ENCODE peak calls at places on chromosomes 6 and 20, in four cellular contexts. One of them, this sample, is unnamed.
A peak's percentile ranks its signal among the peaks of the same experiment; 100 is the strongest.

GRCh38 chr6:139271056-139271455 is 20.7 kb downstream of the TXLNB start:
- DNase-seq in lower lobe of right lung: no peak
- DNase-seq in activated CD8-positive, alpha-beta memory T cell treated with anti-CD3 and anti-CD28 coated beads, Interleukin-2, amount 50 U/mL, for 4 hours: no peak
- DNase-seq in A172: peak; percentile 65
- DNase-seq in this sample: peak; percentile 7

GRCh38 chr6:95095271-95095670 is 482.1 kb upstream of the MANEA start:
- DNase-seq in lower lobe of right lung: no peak
- DNase-seq in activated CD8-positive, alpha-beta memory T cell treated with anti-CD3 and anti-CD28 coated beads, Interleukin-2, amount 50 U/mL, for 4 hours: no peak
- DNase-seq in A172: no peak
- DNase-seq in this sample: no peak

GRCh38 chr6:136956590-136957573 is 34.8 kb downstream of the SLC35D3 start:
- DNase-seq in lower lobe of right lung: no peak
- DNase-seq in activated CD8-positive, alpha-beta memory T cell treated with anti-CD3 and anti-CD28 coated beads, Interleukin-2, amount 50 U/mL, for 4 hours: no peak
- DNase-seq in A172: no peak
- DNase-seq in this sample: no peak

GRCh38 chr20:25024171-25024570 is 31.6 kb upstream of the APMAP start:
- DNase-seq in lower lobe of right lung: no peak
- DNase-seq in activated CD8-positive, alpha-beta memory T cell treated with anti-CD3 and anti-CD28 coated beads, Interleukin-2, amount 50 U/mL, for 4 hours: no peak
- DNase-seq in A172: no peak
- DNase-seq in this sample: no peak

GRCh38 chr20:16397053-16397452 is 176.2 kb downstream of the KIF16B start:
- DNase-seq in lower lobe of right lung: no peak
- DNase-seq in activated CD8-positive, alpha-beta memory T cell treated with anti-CD3 and anti-CD28 coated beads, Interleukin-2, amount 50 U/mL, for 4 hours: no peak
- DNase-seq in A172: no peak
- DNase-seq in this sample: peak; percentile 26

GRCh38 chr6:27541212-27541931 is 68.5 kb upstream of the ZNF184 start:
- DNase-seq in lower lobe of right lung: no peak
- DNase-seq in activated CD8-positive, alpha-beta memory T cell treated with anti-CD3 and anti-CD28 coated beads, Interleukin-2, amount 50 U/mL, for 4 hours: no peak
- DNase-seq in A172: peak; percentile 68
- DNase-seq in this sample: no peak

GRCh38 chr6:27839303-27840081 is 72.7 kb downstream of the OR2B2 start:
- DNase-seq in lower lobe of right lung: no peak
- DNase-seq in activated CD8-positive, alpha-beta memory T cell treated with anti-CD3 and anti-CD28 coated beads, Interleukin-2, amount 50 U/mL, for 4 hours: no peak
- DNase-seq in A172: peak; percentile 85
- DNase-seq in this sample: peak; percentile 3

GRCh38 chr6:140300331-140300730 is 925.9 kb upstream of the CITED2 start:
- DNase-seq in lower lobe of right lung: no peak
- DNase-seq in activated CD8-positive, alpha-beta memory T cell treated with anti-CD3 and anti-CD28 coated beads, Interleukin-2, amount 50 U/mL, for 4 hours: no peak
- DNase-seq in A172: no peak
- DNase-seq in this sample: no peak

GRCh38 chr6:111720931-111721496 is 115.3 kb upstream of the TRAF3IP2 start:
- DNase-seq in lower lobe of right lung: no peak
- DNase-seq in activated CD8-positive, alpha-beta memory T cell treated with anti-CD3 and anti-CD28 coated beads, Interleukin-2, amount 50 U/mL, for 4 hours: no peak
- DNase-seq in A172: no peak
- DNase-seq in this sample: no peak

GRCh38 chr6:151452750-151453427 is 963 bp upstream of the RMND1 start:
- DNase-seq in lower lobe of right lung: no peak
- DNase-seq in activated CD8-positive, alpha-beta memory T cell treated with anti-CD3 and anti-CD28 coated beads, Interleukin-2, amount 50 U/mL, for 4 hours: no peak
- DNase-seq in A172: no peak
- DNase-seq in this sample: peak; percentile 31

GRCh38 chr6:32621372-32621771 is 15.8 kb upstream of the HLA-DQA1 start:
- DNase-seq in lower lobe of right lung: no peak
- DNase-seq in activated CD8-positive, alpha-beta memory T cell treated with anti-CD3 and anti-CD28 coated beads, Interleukin-2, amount 50 U/mL, for 4 hours: no peak
- DNase-seq in A172: no peak
- DNase-seq in this sample: no peak

GRCh38 chr6:44128020-44128917 is 915 bp downstream of the TMEM63B start:
- DNase-seq in lower lobe of right lung: peak; percentile 67
- DNase-seq in activated CD8-positive, alpha-beta memory T cell treated with anti-CD3 and anti-CD28 coated beads, Interleukin-2, amount 50 U/mL, for 4 hours: no peak
- DNase-seq in A172: no peak
- DNase-seq in this sample: no peak